ENCODE peak calls at places on chromosomes 4 and X, in seven cellular contexts. U is foreskin fibroblast, Q is bronchial epithelial cell, T is IMR-90, M is breast epithelium, I is GM18507, G is HEK293T. X is an unnamed sample.

GRCh38 chrX:86148024-86148511 is at the start of gene DACH2:
- DNase-seq in U (peak), Q (peak), T (peak), M (peak), I (peak), G (peak), X (peak)

GRCh38 chr4:71526626-71527406 is 188.0 kb downstream of the SLC4A4 start:
- DNase-seq in U (no peak), Q (peak), T (no peak), M (no peak), I (no peak), G (no peak), X (no peak)

GRCh38 chr4:103719320-103720204 is at the start of gene TACR3:
- DNase-seq in U (no peak), Q (no peak), T (no peak), M (no peak), I (no peak), G (no peak), X (no peak)

GRCh38 chr4:111043286-111043685 is 420.4 kb upstream of the PITX2 start:
- DNase-seq in U (no peak), Q (no peak), T (no peak), M (no peak), I (no peak), G (no peak), X (no peak)

GRCh38 chr4:71608674-71609062 is 175.2 kb downstream of the GC start:
- DNase-seq in U (no peak), Q (no peak), T (no peak), M (no peak), I (no peak), G (no peak), X (no peak)

GRCh38 chr4:144338148-144338547 is 197.6 kb upstream of the GYPA start:
- DNase-seq in U (peak), Q (no peak), T (no peak), M (no peak), I (no peak), G (no peak), X (no peak)

GRCh38 chr4:78520808-78521226 is 30.8 kb upstream of the ANXA3 start:
- DNase-seq in U (no peak), Q (no peak), T (peak), M (no peak), I (no peak), G (no peak), X (no peak)

GRCh38 chrX:119826399-119826959 is 26.3 kb downstream of the UPF3B start:
- DNase-seq in U (peak), Q (peak), T (peak), M (no peak), I (no peak), G (no peak), X (no peak)

GRCh38 chrX:49978191-49978590 is 55.8 kb downstream of the CLCN5 start:
- DNase-seq in U (no peak), Q (peak), T (no peak), M (no peak), I (no peak), G (no peak), X (no peak)

GRCh38 chr4:185847352-185848078 is 35.5 kb upstream of the SORBS2 start:
- DNase-seq in U (peak), Q (peak), T (peak), M (no peak), I (no peak), G (peak), X (no peak)

GRCh38 chrX:106917830-106918500 is 2.2 kb upstream of the CLDN2 start:
- DNase-seq in U (peak), Q (peak), T (peak), M (no peak), I (no peak), G (no peak), X (no peak)

GRCh38 chrX:31209005-31209612 is 137.3 kb upstream of the FTHL17 start:
- DNase-seq in U (peak), Q (peak), T (peak), M (no peak), I (no peak), G (peak), X (peak)

GRCh38 chr4:178293601-178294000 is 851.4 kb upstream of the AGA start:
- DNase-seq in U (no peak), Q (no peak), T (no peak), M (no peak), I (no peak), G (no peak), X (no peak)

GRCh38 chr4:175190654-175191053 is 272.5 kb downstream of the ADAM29 start:
- DNase-seq in U (no peak), Q (no peak), T (no peak), M (no peak), I (no peak), G (no peak), X (no peak)

GRCh38 chr4:123838426-123838825 is 441.8 kb downstream of the SPRY1 start:
- DNase-seq in U (peak), Q (no peak), T (no peak), M (no peak), I (no peak), G (no peak), X (no peak)

GRCh38 chrX:150165776-150166610 is 197.1 kb upstream of the MAMLD1 start:
- DNase-seq in U (no peak), Q (no peak), T (no peak), M (no peak), I (no peak), G (no peak), X (no peak)

GRCh38 chrX:72304877-72305276 is 837 bp downstream of the CITED1 start:
- DNase-seq in U (no peak), Q (no peak), T (no peak), M (no peak), I (no peak), G (no peak), X (no peak)

GRCh38 chr4:2249526-2249991 is 7.6 kb upstream of the HAUS3 start:
- DNase-seq in U (no peak), Q (peak), T (no peak), M (peak), I (no peak), G (no peak), X (no peak)

GRCh38 chrX:39682778-39683177 is 415.0 kb downstream of the BCOR start:
- DNase-seq in U (no peak), Q (no peak), T (no peak), M (no peak), I (no peak), G (peak), X (no peak)

GRCh38 chrX:13923845-13924244 is 105.8 kb downstream of the GEMIN8 start:
- DNase-seq in U (no peak), Q (peak), T (no peak), M (peak), I (no peak), G (no peak), X (peak)

GRCh38 chr4:128225148-128225547 is 62.5 kb downstream of the PGRMC2 start:
- DNase-seq in U (peak), Q (no peak), T (peak), M (no peak), I (no peak), G (no peak), X (no peak)

GRCh38 chrX:46626566-46626965 is 53.0 kb downstream of the CHST7 start:
- DNase-seq in U (no peak), Q (no peak), T (no peak), M (no peak), I (no peak), G (no peak), X (no peak)

GRCh38 chr4:82638479-82638878 is 76.7 kb upstream of the TMEM150C start:
- DNase-seq in U (no peak), Q (no peak), T (no peak), M (no peak), I (no peak), G (no peak), X (no peak)